ENCODE peak calls at places on chromosomes 7 and 10, in eight cellular contexts. V is GM12865; J is psoas muscle; M is NCI-H2107; R is mucosa of gallbladder; A is AG09319; Q is CD8-positive, alpha-beta memory T cell; D is non-pigmented ciliary epithelial cell. P is an unnamed sample.

GRCh38 chr10:26725837-26726727 is 28.6 kb downstream of the PDSS1 start:
- DNase-seq in V (peak; percentile 64), J (peak; percentile 77), M (no peak), R (peak; percentile 36), A (peak; percentile 47), Q (peak; percentile 47), D (peak; percentile 27), P (peak; percentile 37)

GRCh38 chr10:128694532-128694931 is 568.3 kb upstream of the MKI67 start:
- DNase-seq in V (no peak), J (no peak), M (no peak), R (no peak), A (no peak), Q (no peak), D (no peak), P (no peak)

GRCh38 chr10:46028584-46029570 is 1.5 kb downstream of the NCOA4 start:
- DNase-seq in V (peak; percentile 76), J (no peak), M (no peak), R (peak; percentile 73), A (no peak), Q (peak; percentile 45), D (peak; percentile 37), P (peak; percentile 42)

GRCh38 chr10:99784025-99784730 is 1.7 kb downstream of the ABCC2 start:
- DNase-seq in V (no peak), J (no peak), M (no peak), R (peak; percentile 43), A (peak; percentile 55), Q (no peak), D (peak; percentile 50), P (no peak)

GRCh38 chr10:26528048-26528447 is 89.9 kb downstream of the APBB1IP start:
- DNase-seq in V (no peak), J (no peak), M (no peak), R (no peak), A (no peak), Q (no peak), D (no peak), P (no peak)

GRCh38 chr10:132721725-132722124 is 64.2 kb downstream of the NKX6-2 start:
- DNase-seq in V (no peak), J (no peak), M (no peak), R (no peak), A (no peak), Q (no peak), D (no peak), P (no peak)

GRCh38 chr7:74187915-74188675 is 13.9 kb downstream of the EIF4H start:
- DNase-seq in V (no peak), J (no peak), M (no peak), R (no peak), A (no peak), Q (no peak), D (no peak), P (no peak)

GRCh38 chr7:30791126-30791525 is 19.9 kb downstream of the MINDY4 start:
- DNase-seq in V (no peak), J (no peak), M (no peak), R (no peak), A (no peak), Q (no peak), D (no peak), P (no peak)

GRCh38 chr10:118914626-118915025 is 114.9 kb upstream of the NANOS1 start:
- DNase-seq in V (no peak), J (no peak), M (no peak), R (no peak), A (no peak), Q (no peak), D (no peak), P (no peak)

GRCh38 chr10:22325272-22325947 is 4.5 kb downstream of the BMI1 start:
- DNase-seq in V (peak; percentile 81), J (peak; percentile 83), M (peak; percentile 3), R (peak; percentile 68), A (no peak), Q (peak; percentile 82), D (no peak), P (no peak)

GRCh38 chr7:139940866-139941265 is 111.8 kb downstream of the TBXAS1 start:
- DNase-seq in V (no peak), J (no peak), M (no peak), R (no peak), A (no peak), Q (no peak), D (no peak), P (no peak)

GRCh38 chr7:7641129-7641663 is 644 bp downstream of the UMAD1 start:
- DNase-seq in V (no peak), J (no peak), M (no peak), R (no peak), A (no peak), Q (no peak), D (no peak), P (no peak)

GRCh38 chr10:79152423-79152817 is 83.7 kb downstream of the ZMIZ1 start:
- DNase-seq in V (no peak), J (no peak), M (no peak), R (no peak), A (no peak), Q (no peak), D (no peak), P (no peak)

GRCh38 chr10:31623466-31623865 is 304.4 kb downstream of the ZEB1 start:
- DNase-seq in V (no peak), J (peak; percentile 57), M (no peak), R (peak; percentile 32), A (peak; percentile 50), Q (no peak), D (no peak), P (no peak)

GRCh38 chr7:91846436-91846835 is 34.1 kb downstream of the MTERF1 start:
- DNase-seq in V (no peak), J (no peak), M (no peak), R (no peak), A (no peak), Q (no peak), D (peak; percentile 13), P (no peak)

GRCh38 chr10:78904196-78904595 is 164.6 kb upstream of the ZMIZ1 start:
- DNase-seq in V (no peak), J (no peak), M (no peak), R (no peak), A (no peak), Q (no peak), D (no peak), P (no peak)

GRCh38 chr10:13712799-13713581 is 126.2 kb downstream of the PRPF18 start:
- DNase-seq in V (peak; percentile 89), J (peak; percentile 88), M (no peak), R (peak; percentile 40), A (peak; percentile 86), Q (no peak), D (peak; percentile 92), P (peak; percentile 97)

GRCh38 chr10:79460687-79461086 is 15.3 kb upstream of the ZCCHC24 start:
- DNase-seq in V (no peak), J (no peak), M (no peak), R (no peak), A (no peak), Q (no peak), D (no peak), P (no peak)

GRCh38 chr7:132491546-132491945 is 84.7 kb downstream of the PLXNA4 start:
- DNase-seq in V (no peak), J (no peak), M (no peak), R (no peak), A (no peak), Q (no peak), D (no peak), P (no peak)

GRCh38 chr7:47937065-47937687 is 11.1 kb downstream of the PKD1L1 start:
- DNase-seq in V (peak; percentile 96), J (no peak), M (no peak), R (no peak), A (no peak), Q (no peak), D (no peak), P (no peak)

GRCh38 chr10:95431900-95432342 is 129.2 kb downstream of the SORBS1 start:
- DNase-seq in V (peak; percentile 87), J (no peak), M (no peak), R (no peak), A (no peak), Q (no peak), D (no peak), P (no peak)

GRCh38 chr7:124992881-124993562 is 63.4 kb upstream of the POT1 start:
- DNase-seq in V (no peak), J (no peak), M (no peak), R (no peak), A (no peak), Q (no peak), D (peak; percentile 79), P (no peak)

GRCh38 chr7:92464515-92464914 is 13.2 kb downstream of the ERVW-1 start:
- DNase-seq in V (no peak), J (no peak), M (no peak), R (no peak), A (no peak), Q (no peak), D (no peak), P (no peak)

GRCh38 chr7:28106316-28106957 is 74.2 kb downstream of the JAZF1 start:
- DNase-seq in V (no peak), J (peak; percentile 69), M (peak; percentile 40), R (no peak), A (no peak), Q (no peak), D (peak; percentile 30), P (no peak)

GRCh38 chr10:100109670-100110069 is 28.0 kb upstream of the CPN1 start:
- DNase-seq in V (peak; percentile 21), J (no peak), M (no peak), R (no peak), A (no peak), Q (no peak), D (no peak), P (no peak)

GRCh38 chr10:45091968-45092367 is 91.2 kb downstream of the ZNF22 start:
- DNase-seq in V (no peak), J (peak; percentile 52), M (no peak), R (no peak), A (no peak), Q (no peak), D (no peak), P (no peak)

GRCh38 chr7:36129048-36129534 is 24.0 kb upstream of the EEPD1 start:
- DNase-seq in V (no peak), J (peak; percentile 70), M (peak; percentile 64), R (peak; percentile 76), A (no peak), Q (no peak), D (no peak), P (no peak)

GRCh38 chr7:113289140-113289740 is 170.9 kb upstream of the SMIM30 start:
- DNase-seq in V (peak; percentile 30), J (no peak), M (no peak), R (no peak), A (peak; percentile 34), Q (no peak), D (peak; percentile 10), P (peak; percentile 11)

GRCh38 chr10:2985729-2986232 is 81.6 kb upstream of the PFKP start:
- DNase-seq in V (no peak), J (no peak), M (no peak), R (peak; percentile 74), A (no peak), Q (no peak), D (no peak), P (no peak)

P was measured in HFF-Myc.